ENCODE peak calls at places on chromosome 4, in nine cellular contexts. One of them, this sample, is unnamed.

GRCh38 chr4:110309686-110310085 is 111.3 kb upstream of the ELOVL6 start:
- DNase-seq in AG08396: no peak
- DNase-seq in amniotic epithelial cell: no peak
- DNase-seq in naive B cell: no peak
- DNase-seq in ureter: no peak
- DNase-seq in PC-3: no peak
- DNase-seq in upper lobe of right lung: no peak
- DNase-seq in hippocampal formation: no peak
- DNase-seq in EH: peak
- DNase-seq in this sample: no peak

GRCh38 chr4:10183462-10183861 is 66.9 kb upstream of the WDR1 start:
- DNase-seq in AG08396: no peak
- DNase-seq in amniotic epithelial cell: no peak
- DNase-seq in naive B cell: no peak
- DNase-seq in ureter: no peak
- DNase-seq in PC-3: no peak
- DNase-seq in upper lobe of right lung: no peak
- DNase-seq in hippocampal formation: no peak
- DNase-seq in EH: peak
- DNase-seq in this sample: no peak

GRCh38 chr4:151678048-151678853 is 82.6 kb downstream of the GATB start:
- DNase-seq in AG08396: no peak
- DNase-seq in amniotic epithelial cell: no peak
- DNase-seq in naive B cell: no peak
- DNase-seq in ureter: no peak
- DNase-seq in PC-3: no peak
- DNase-seq in upper lobe of right lung: no peak
- DNase-seq in hippocampal formation: no peak
- DNase-seq in EH: no peak
- DNase-seq in this sample: no peak

GRCh38 chr4:86302242-86302641 is 57.6 kb downstream of the MAPK10 start:
- DNase-seq in AG08396: no peak
- DNase-seq in amniotic epithelial cell: peak
- DNase-seq in naive B cell: no peak
- DNase-seq in ureter: no peak
- DNase-seq in PC-3: no peak
- DNase-seq in upper lobe of right lung: no peak
- DNase-seq in hippocampal formation: peak
- DNase-seq in EH: no peak
- DNase-seq in this sample: no peak

GRCh38 chr4:65007841-65008439 is 598.7 kb upstream of the TECRL start:
- DNase-seq in AG08396: peak
- DNase-seq in amniotic epithelial cell: peak
- DNase-seq in naive B cell: no peak
- DNase-seq in ureter: no peak
- DNase-seq in PC-3: peak
- DNase-seq in upper lobe of right lung: no peak
- DNase-seq in hippocampal formation: no peak
- DNase-seq in EH: peak
- DNase-seq in this sample: no peak

GRCh38 chr4:102675142-102675541 is 85.6 kb downstream of the MANBA start:
- DNase-seq in AG08396: peak
- DNase-seq in amniotic epithelial cell: peak
- DNase-seq in naive B cell: no peak
- DNase-seq in ureter: no peak
- DNase-seq in PC-3: no peak
- DNase-seq in upper lobe of right lung: no peak
- DNase-seq in hippocampal formation: no peak
- DNase-seq in EH: peak
- DNase-seq in this sample: no peak

GRCh38 chr4:23097251-23097650 is 404.5 kb downstream of the GBA3 start:
- DNase-seq in AG08396: no peak
- DNase-seq in amniotic epithelial cell: no peak
- DNase-seq in naive B cell: no peak
- DNase-seq in ureter: no peak
- DNase-seq in PC-3: peak
- DNase-seq in upper lobe of right lung: no peak
- DNase-seq in hippocampal formation: no peak
- DNase-seq in EH: peak
- DNase-seq in this sample: no peak

GRCh38 chr4:101753702-101754101 is 36.8 kb upstream of the BANK1 start:
- DNase-seq in AG08396: no peak
- DNase-seq in amniotic epithelial cell: peak
- DNase-seq in naive B cell: no peak
- DNase-seq in ureter: no peak
- DNase-seq in PC-3: no peak
- DNase-seq in upper lobe of right lung: no peak
- DNase-seq in hippocampal formation: no peak
- DNase-seq in EH: peak
- DNase-seq in this sample: no peak

GRCh38 chr4:76457885-76458284 is 22.9 kb downstream of the SHROOM3 start:
- DNase-seq in AG08396: no peak
- DNase-seq in amniotic epithelial cell: peak
- DNase-seq in naive B cell: no peak
- DNase-seq in ureter: no peak
- DNase-seq in PC-3: no peak
- DNase-seq in upper lobe of right lung: no peak
- DNase-seq in hippocampal formation: no peak
- DNase-seq in EH: no peak
- DNase-seq in this sample: no peak

GRCh38 chr4:141896687-141897086 is 260.3 kb downstream of the IL15 start:
- DNase-seq in AG08396: no peak
- DNase-seq in amniotic epithelial cell: no peak
- DNase-seq in naive B cell: no peak
- DNase-seq in ureter: no peak
- DNase-seq in PC-3: peak
- DNase-seq in upper lobe of right lung: no peak
- DNase-seq in hippocampal formation: no peak
- DNase-seq in EH: no peak
- DNase-seq in this sample: no peak

GRCh38 chr4:138522366-138522765 is 280.2 kb upstream of the SLC7A11 start:
- DNase-seq in AG08396: peak
- DNase-seq in amniotic epithelial cell: peak
- DNase-seq in naive B cell: no peak
- DNase-seq in ureter: no peak
- DNase-seq in PC-3: peak
- DNase-seq in upper lobe of right lung: no peak
- DNase-seq in hippocampal formation: no peak
- DNase-seq in EH: peak
- DNase-seq in this sample: no peak

GRCh38 chr4:156959298-156959702 is 12.3 kb downstream of the PDGFC start:
- DNase-seq in AG08396: no peak
- DNase-seq in amniotic epithelial cell: peak
- DNase-seq in naive B cell: no peak
- DNase-seq in ureter: no peak
- DNase-seq in PC-3: peak
- DNase-seq in upper lobe of right lung: no peak
- DNase-seq in hippocampal formation: no peak
- DNase-seq in EH: peak
- DNase-seq in this sample: no peak

GRCh38 chr4:128572778-128573241 is 236.7 kb upstream of the JADE1 start:
- DNase-seq in AG08396: no peak
- DNase-seq in amniotic epithelial cell: no peak
- DNase-seq in naive B cell: no peak
- DNase-seq in ureter: no peak
- DNase-seq in PC-3: peak
- DNase-seq in upper lobe of right lung: no peak
- DNase-seq in hippocampal formation: no peak
- DNase-seq in EH: no peak
- DNase-seq in this sample: no peak

GRCh38 chr4:129350800-129351199 is 254.8 kb downstream of the C4orf33 start:
- DNase-seq in AG08396: no peak
- DNase-seq in amniotic epithelial cell: no peak
- DNase-seq in naive B cell: no peak
- DNase-seq in ureter: peak
- DNase-seq in PC-3: peak
- DNase-seq in upper lobe of right lung: no peak
- DNase-seq in hippocampal formation: no peak
- DNase-seq in EH: no peak
- DNase-seq in this sample: no peak

GRCh38 chr4:74370912-74371311 is 6.0 kb downstream of the EREG start:
- DNase-seq in AG08396: peak
- DNase-seq in amniotic epithelial cell: peak
- DNase-seq in naive B cell: peak
- DNase-seq in ureter: no peak
- DNase-seq in PC-3: peak
- DNase-seq in upper lobe of right lung: no peak
- DNase-seq in hippocampal formation: no peak
- DNase-seq in EH: peak
- DNase-seq in this sample: no peak

GRCh38 chr4:44578954-44579353 is 72.5 kb downstream of the YIPF7 start:
- DNase-seq in AG08396: no peak
- DNase-seq in amniotic epithelial cell: no peak
- DNase-seq in naive B cell: no peak
- DNase-seq in ureter: no peak
- DNase-seq in PC-3: no peak
- DNase-seq in upper lobe of right lung: no peak
- DNase-seq in hippocampal formation: no peak
- DNase-seq in EH: no peak
- DNase-seq in this sample: no peak